ENCODE peak calls at places on chromosome 1, in six cellular contexts. B is spleen, O is left ventricle myocardium inferior, X is right lobe of liver, G is fibroblast of mammary gland, P is lower leg skin. J is an unnamed sample.

GRCh38 chr1:41483960-41484844 is at the start of gene EDN2:
- DNase-seq in P (peak; percentile 48), O (peak; percentile 77), X (peak; percentile 92), G (no peak), B (peak; percentile 70), J (peak; percentile 90)

GRCh38 chr1:201715351-201715750 is 113.6 kb upstream of the IPO9 start:
- DNase-seq in G (no peak), P (no peak), B (peak; percentile 42), X (no peak), O (no peak), J (peak; percentile 46)

GRCh38 chr1:109089242-109090015 is 1.1 kb upstream of the TMEM167B start:
- DNase-seq in O (peak; percentile 58), B (no peak), G (peak; percentile 57), X (peak; percentile 89), P (no peak), J (no peak)

GRCh38 chr1:230339033-230339432 is 87.1 kb downstream of the PGBD5 start:
- DNase-seq in X (no peak), G (no peak), O (no peak), B (no peak), P (no peak), J (no peak)

GRCh38 chr1:153070243-153070642 is 1.2 kb downstream of the SPRR2B start:
- DNase-seq in P (no peak), O (no peak), G (no peak), X (no peak), B (no peak), J (no peak)

GRCh38 chr1:158227904-158228623 is 26.2 kb upstream of the CD1A start:
- DNase-seq in X (no peak), P (no peak), B (no peak), G (no peak), O (no peak), J (no peak)

GRCh38 chr1:44621841-44622286 is 52.4 kb downstream of the TMEM53 start:
- DNase-seq in P (no peak), O (no peak), X (no peak), B (peak; percentile 24), G (peak; percentile 89), J (peak; percentile 52)

GRCh38 chr1:221670081-221670480 is 71.8 kb downstream of the DUSP10 start:
- DNase-seq in O (no peak), X (no peak), P (no peak), G (peak; percentile 61), B (no peak), J (no peak)

GRCh38 chr1:232558974-232559373 is 71.0 kb downstream of the SIPA1L2 start:
- DNase-seq in G (no peak), X (no peak), O (no peak), B (no peak), P (no peak), J (no peak)

GRCh38 chr1:198125995-198126758 is 30.6 kb upstream of the NEK7 start:
- DNase-seq in G (peak; percentile 72), P (no peak), X (no peak), O (no peak), B (no peak), J (no peak)

GRCh38 chr1:234684854-234685253 is 74.9 kb upstream of the IRF2BP2 start:
- DNase-seq in B (no peak), P (no peak), X (no peak), O (no peak), G (peak; percentile 74), J (no peak)

GRCh38 chr1:210739627-210740026 is 394.3 kb downstream of the KCNH1 start:
- DNase-seq in P (no peak), B (no peak), X (no peak), G (no peak), O (no peak), J (no peak)

GRCh38 chr1:211764701-211765100 is 65.9 kb downstream of the LPGAT1 start:
- DNase-seq in G (no peak), B (no peak), X (no peak), O (no peak), P (no peak), J (no peak)

GRCh38 chr1:51341876-51342496 is 11.6 kb upstream of the TTC39A start:
- DNase-seq in O (no peak), G (no peak), B (no peak), X (no peak), P (no peak), J (no peak)

GRCh38 chr1:56435434-56436337 is 143.7 kb downstream of the PLPP3 start:
- DNase-seq in B (no peak), X (no peak), G (no peak), P (no peak), O (no peak), J (no peak)

GRCh38 chr1:150555971-150556865 is 7.0 kb downstream of the ADAMTSL4 start:
- DNase-seq in X (no peak), O (no peak), P (no peak), B (peak; percentile 68), G (no peak), J (peak; percentile 69)

GRCh38 chr1:5683446-5683845 is 308.8 kb downstream of the NPHP4 start:
- DNase-seq in P (no peak), G (no peak), B (no peak), O (no peak), X (no peak), J (no peak)

GRCh38 chr1:224856973-224857372 is 72.5 kb upstream of the DNAH14 start:
- DNase-seq in G (no peak), O (no peak), P (no peak), B (no peak), X (no peak), J (no peak)

GRCh38 chr1:224852901-224853568 is 76.4 kb upstream of the DNAH14 start:
- DNase-seq in B (no peak), X (no peak), G (peak; percentile 80), P (no peak), O (no peak), J (no peak)

GRCh38 chr1:224850446-224850845 is 79.0 kb upstream of the DNAH14 start:
- DNase-seq in O (no peak), B (no peak), P (no peak), X (no peak), G (no peak), J (no peak)

GRCh38 chr1:224851210-224851849 is 78.1 kb upstream of the DNAH14 start:
- DNase-seq in X (peak; percentile 78), P (peak; percentile 30), G (peak; percentile 63), B (no peak), O (peak; percentile 40), J (no peak)

GRCh38 chr1:224851850-224852261 is 77.6 kb upstream of the DNAH14 start:
- DNase-seq in G (no peak), B (no peak), O (no peak), P (no peak), X (no peak), J (no peak)
- TF ChIP-seq CTCF in G (no peak), B (no peak), O (no peak), P (no peak), X (no peak), J (peak; percentile 55)

DNA sequence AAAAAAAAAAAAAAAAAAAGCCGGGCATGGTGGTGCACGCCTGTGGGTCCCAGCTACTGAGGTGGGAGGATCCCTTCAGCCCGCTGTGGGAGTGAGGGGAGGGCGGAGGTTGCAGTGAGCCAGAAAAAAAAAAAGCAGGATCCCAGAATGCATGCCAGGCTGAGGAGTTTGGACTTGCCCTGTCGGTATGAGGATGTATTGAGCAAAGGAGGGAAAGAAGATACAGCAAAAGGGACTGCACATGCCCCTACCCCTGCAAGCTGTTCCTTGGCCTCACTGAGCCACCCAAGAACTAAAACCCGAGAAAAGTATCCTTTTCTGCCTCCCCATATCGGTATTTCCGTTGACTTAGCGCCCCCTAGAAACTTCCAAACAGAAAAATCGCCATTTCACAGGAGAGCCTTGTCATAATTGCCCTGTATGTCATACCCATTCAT is 1.3 kb upstream of the GPATCH4 start:
- DNase-seq in B (no peak), X (no peak), P (no peak), G (peak; percentile 30), O (no peak), J (no peak)
- TF ChIP-seq CTCF in B (no peak), X (peak; percentile 32), P (no peak), G (peak; percentile 43), O (peak; percentile 31), J (peak; percentile 72)

DNA sequence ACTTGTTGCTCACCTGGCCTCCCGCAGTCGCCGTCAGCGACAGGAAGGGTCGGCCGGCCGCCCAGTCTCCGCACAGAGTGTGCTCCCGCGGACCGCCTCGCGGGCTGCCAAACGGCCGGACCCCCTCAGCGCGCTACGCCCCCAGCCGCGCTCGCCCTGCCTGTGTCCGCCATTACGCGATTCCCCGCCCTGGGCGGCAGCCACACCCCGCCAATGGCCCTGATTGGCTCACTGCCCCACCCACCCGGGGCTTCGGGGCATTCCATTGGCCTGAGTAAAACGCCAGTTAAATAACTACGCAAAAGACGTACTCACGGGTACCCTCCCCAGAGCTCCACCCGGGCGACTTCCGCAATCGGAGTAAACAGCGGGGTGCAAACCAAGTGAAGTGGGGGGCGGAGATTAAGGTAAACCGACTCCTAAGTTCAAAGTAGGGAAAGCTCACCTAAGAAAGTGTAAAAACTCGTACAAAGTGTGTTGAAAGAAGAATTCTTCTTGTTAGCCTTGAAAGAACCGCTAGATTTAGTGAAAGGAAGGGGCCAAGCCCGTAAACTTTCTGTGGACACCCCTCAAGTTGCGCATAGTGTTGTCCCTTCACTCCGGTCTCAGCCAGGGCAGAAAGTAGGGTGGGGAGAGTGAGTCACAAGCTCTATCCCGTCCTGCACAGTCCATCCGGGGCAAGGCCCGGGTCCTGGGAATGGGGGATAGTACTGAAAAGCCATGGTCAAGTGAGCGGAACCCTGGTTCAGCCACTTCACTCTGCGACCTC is at the start of gene WASF2:
- DNase-seq in B (peak; percentile 97), P (peak; percentile 97), X (peak; percentile 99), G (peak; percentile 96), O (peak; percentile 97), J (peak; percentile 98)
- TF ChIP-seq CTCF in B (peak; percentile 28), P (no peak), X (no peak), G (no peak), O (no peak), J (peak; percentile 27)

GRCh38 chr1:15847893-15848142 is 311 bp downstream of the SPEN start:
- DNase-seq in O (no peak), P (peak; percentile 34), B (no peak), X (peak; percentile 66), G (no peak), J (no peak)

GRCh38 chr1:15848929-15849774 is 1.6 kb downstream of the SPEN start:
- DNase-seq in O (peak; percentile 83), X (peak; percentile 90), P (peak; percentile 84), B (peak; percentile 92), G (peak; percentile 80), J (no peak)

GRCh38 chr1:15848143-15848928 is 829 bp downstream of the SPEN start:
- DNase-seq in X (peak; percentile 62), O (peak; percentile 36), G (no peak), P (peak; percentile 27), B (peak; percentile 94), J (no peak)

GRCh38 chr1:15849775-15850449 is 2.4 kb downstream of the SPEN start:
- DNase-seq in P (peak; percentile 47), X (peak; percentile 55), B (peak; percentile 78), O (peak; percentile 31), G (peak; percentile 61), J (no peak)

DNA sequence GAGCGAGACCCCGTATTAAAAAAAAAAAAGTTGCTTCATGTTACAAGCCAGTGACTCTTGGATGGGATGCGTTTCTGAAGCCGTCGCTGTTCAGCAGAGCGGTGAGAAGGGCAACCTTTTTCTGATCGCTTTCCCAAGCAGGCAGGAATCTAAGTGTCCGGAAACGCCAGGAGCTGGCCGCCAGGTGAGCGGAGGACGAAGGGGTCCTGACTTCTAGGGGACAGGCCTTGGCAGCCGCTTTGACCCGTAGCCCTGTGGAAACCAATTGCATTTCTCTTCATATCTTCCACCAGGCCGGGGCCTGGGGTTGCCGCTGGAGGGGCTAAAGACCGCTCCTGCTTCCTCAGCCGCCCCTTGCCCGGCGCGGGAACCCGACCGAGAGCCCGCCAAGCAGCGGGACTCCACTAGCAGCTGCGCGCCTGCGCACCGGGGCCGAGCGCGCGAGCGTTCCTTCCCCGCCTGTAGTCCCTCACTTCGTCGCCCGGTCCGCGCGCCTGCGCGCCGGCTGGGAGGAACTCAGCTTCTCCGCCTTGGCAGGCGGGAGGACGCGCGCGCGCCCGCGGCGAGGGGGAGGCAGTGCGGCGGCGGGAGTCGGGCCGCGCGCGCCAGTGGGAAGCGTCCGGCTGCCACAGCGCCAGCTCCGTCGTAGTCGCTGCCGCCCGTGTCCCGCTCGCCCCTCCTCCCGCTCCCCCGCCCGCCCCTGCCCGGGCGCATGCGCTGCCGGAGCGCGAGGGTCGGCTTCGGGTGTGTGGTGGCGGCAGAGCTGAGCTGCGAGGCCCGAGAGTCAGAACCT is at the start of gene SPEN:
- DNase-seq in O (peak; percentile 98), P (peak; percentile 95), B (peak; percentile 100), X (peak; percentile 99), G (peak; percentile 94), J (peak; percentile 100)
- TF ChIP-seq CTCF in O (peak; percentile 23), P (no peak), B (peak; percentile 41), X (no peak), G (no peak), J (peak; percentile 31)